ENCODE peak calls at places on chromosomes 3 and 15, in nine cellular contexts. M is aorta, L is activated T-cell treated with anti-CD3 and anti-CD28 coated beads for 24 hours, I is memory B cell, K is cardiac fibroblast, R is adrenal gland, E is A673, U is mesendoderm, B is adipocyte. Y is an unnamed sample.

GRCh38 chr3:43260412-43260811 is 25.9 kb upstream of the SNRK start:
- DNase-seq in L (no peak), K (peak), M (no peak), R (no peak), E (no peak), U (no peak), B (no peak), I (no peak), Y (no peak)

GRCh38 chr3:173770796-173771573 is 373.4 kb downstream of the NLGN1 start:
- DNase-seq in I (no peak), M (no peak), E (no peak), B (peak), U (no peak), R (no peak), L (no peak), K (peak), Y (no peak)

GRCh38 chr3:140585828-140586227 is 92.0 kb upstream of the TRIM42 start:
- DNase-seq in M (no peak), L (no peak), I (no peak), E (no peak), K (peak), B (peak), R (no peak), U (no peak), Y (no peak)

GRCh38 chr15:36850864-36851263 is 249.5 kb downstream of the MEIS2 start:
- DNase-seq in B (no peak), K (no peak), I (no peak), U (no peak), M (no peak), E (no peak), L (no peak), R (no peak), Y (no peak)

GRCh38 chr3:40677749-40678148 is 153.0 kb downstream of the ZNF621 start:
- DNase-seq in K (no peak), B (no peak), I (no peak), E (peak), U (peak), L (no peak), M (no peak), R (no peak), Y (no peak)

GRCh38 chr3:127073931-127074820 is 91.3 kb downstream of the PLXNA1 start:
- DNase-seq in R (peak), I (no peak), U (no peak), L (no peak), E (no peak), K (peak), M (no peak), B (peak), Y (no peak)

GRCh38 chr15:98649621-98649995 is 1.3 kb downstream of the IGF1R start:
- DNase-seq in M (peak), U (no peak), B (peak), I (peak), K (peak), R (no peak), L (peak), E (peak), Y (no peak)

GRCh38 chr3:16476636-16477035 is 36.9 kb downstream of the RFTN1 start:
- DNase-seq in U (no peak), I (no peak), R (no peak), M (no peak), L (no peak), K (peak), B (peak), E (peak), Y (no peak)

GRCh38 chr15:74807302-74807701 is 5.3 kb upstream of the LMAN1L start:
- DNase-seq in U (no peak), L (no peak), K (no peak), R (no peak), B (no peak), E (no peak), M (no peak), I (no peak), Y (no peak)

GRCh38 chr3:48798998-48799397 is 48.7 kb downstream of the PRKAR2A start:
- DNase-seq in E (no peak), I (no peak), K (peak), L (no peak), R (no peak), U (no peak), M (no peak), B (no peak), Y (no peak)

GRCh38 chr15:90191344-90191687 is 9.8 kb upstream of the SEMA4B start:
- DNase-seq in L (no peak), M (no peak), B (no peak), R (no peak), K (no peak), U (no peak), I (no peak), E (no peak), Y (no peak)

GRCh38 chr3:4606915-4607314 is 113.8 kb downstream of the ITPR1 start:
- DNase-seq in M (no peak), K (no peak), I (no peak), R (no peak), B (no peak), L (no peak), U (no peak), E (no peak), Y (no peak)

GRCh38 chr3:127101411-127102067 is 91.4 kb upstream of the PRR23E start:
- DNase-seq in M (no peak), E (no peak), I (no peak), B (no peak), U (no peak), R (no peak), K (no peak), L (no peak), Y (no peak)

Y was measured in iPS-NIHi11.